ENCODE peak calls at places on chromosomes 4 and X, in six cellular contexts. One of them, this sample, is unnamed. For H3K4me1, the result is how much of the 10 kb centered on the place peaks cover.

GRCh38 chrX:46979340-46979739 is 67.1 kb downstream of the JADE3 start:
- DNase-seq in astrocyte: peak
- DNase-seq in suprapubic skin: no peak
- DNase-seq in HCT116: peak
- DNase-seq in hepatocyte: no peak
- DNase-seq in prostate gland: no peak
- DNase-seq in this sample: no peak

GRCh38 chr4:4521069-4521468 is 20.8 kb downstream of the STX18 start:
- DNase-seq in astrocyte: no peak
- DNase-seq in suprapubic skin: no peak
- DNase-seq in HCT116: no peak
- DNase-seq in hepatocyte: no peak
- DNase-seq in prostate gland: no peak
- DNase-seq in this sample: no peak

GRCh38 chr4:144611850-144612249 is 34.1 kb upstream of the HHIP start:
- DNase-seq in astrocyte: no peak
- DNase-seq in suprapubic skin: no peak
- DNase-seq in HCT116: peak
- DNase-seq in hepatocyte: peak
- DNase-seq in prostate gland: no peak
- DNase-seq in this sample: no peak

GRCh38 chr4:96407651-96408342 is 567.9 kb downstream of the PDHA2 start:
- DNase-seq in astrocyte: no peak
- DNase-seq in suprapubic skin: no peak
- DNase-seq in HCT116: no peak
- DNase-seq in hepatocyte: no peak
- DNase-seq in prostate gland: no peak
- DNase-seq in this sample: no peak

GRCh38 chr4:174559894-174560293 is 37.6 kb upstream of the HPGD start:
- DNase-seq in astrocyte: no peak
- DNase-seq in suprapubic skin: no peak
- DNase-seq in HCT116: no peak
- DNase-seq in hepatocyte: peak
- DNase-seq in prostate gland: no peak
- DNase-seq in this sample: no peak

GRCh38 chrX:129846686-129847085 is 3.0 kb upstream of the ZDHHC9 start:
- DNase-seq in astrocyte: no peak
- DNase-seq in suprapubic skin: no peak
- DNase-seq in HCT116: no peak
- DNase-seq in hepatocyte: no peak
- DNase-seq in prostate gland: no peak
- DNase-seq in this sample: no peak

GRCh38 chr4:123967360-123967759 is 570.8 kb downstream of the SPRY1 start:
- DNase-seq in astrocyte: no peak
- DNase-seq in suprapubic skin: no peak
- DNase-seq in HCT116: no peak
- DNase-seq in hepatocyte: no peak
- DNase-seq in prostate gland: no peak
- DNase-seq in this sample: no peak

GRCh38 chrX:153972368-153973126 is at the start of gene TMEM187:
- DNase-seq in astrocyte: peak
- DNase-seq in suprapubic skin: peak
- DNase-seq in HCT116: peak
- DNase-seq in hepatocyte: peak
- DNase-seq in prostate gland: peak
- DNase-seq in this sample: peak

GRCh38 chr4:3384771-3385701 is 56.7 kb upstream of the HGFAC start:
- DNase-seq in astrocyte: no peak
- DNase-seq in suprapubic skin: no peak
- DNase-seq in HCT116: no peak
- DNase-seq in hepatocyte: no peak
- DNase-seq in prostate gland: peak
- DNase-seq in this sample: peak

GRCh38 chr4:41913509-41913908 is 21.7 kb upstream of the TMEM33 start:
- DNase-seq in astrocyte: no peak
- DNase-seq in suprapubic skin: no peak
- DNase-seq in HCT116: peak
- DNase-seq in hepatocyte: no peak
- DNase-seq in prostate gland: no peak
- DNase-seq in this sample: no peak

GRCh38 chr4:79584902-79585301 is 176.9 kb upstream of the GK2 start:
- DNase-seq in astrocyte: no peak
- DNase-seq in suprapubic skin: no peak
- DNase-seq in HCT116: no peak
- DNase-seq in hepatocyte: no peak
- DNase-seq in prostate gland: no peak
- DNase-seq in this sample: no peak

GRCh38 chrX:63967541-63967940 is 182.5 kb upstream of the ARHGEF9 start:
- DNase-seq in astrocyte: no peak
- DNase-seq in suprapubic skin: no peak
- DNase-seq in HCT116: no peak
- DNase-seq in hepatocyte: no peak
- DNase-seq in prostate gland: no peak
- DNase-seq in this sample: no peak

GRCh38 chr4:89136525-89136924 is 25.2 kb downstream of the TIGD2 start:
- DNase-seq in astrocyte: peak
- DNase-seq in suprapubic skin: no peak
- DNase-seq in HCT116: no peak
- DNase-seq in hepatocyte: peak
- DNase-seq in prostate gland: no peak
- DNase-seq in this sample: no peak

GRCh38 chrX:54029543-54030143 is 14.6 kb downstream of the PHF8 start:
- DNase-seq in astrocyte: no peak
- DNase-seq in suprapubic skin: no peak
- DNase-seq in HCT116: no peak
- DNase-seq in hepatocyte: no peak
- DNase-seq in prostate gland: peak
- DNase-seq in this sample: no peak

GRCh38 chrX:133657455-133657854 is 242.2 kb upstream of the GPC4 start:
- DNase-seq in astrocyte: no peak
- DNase-seq in suprapubic skin: no peak
- DNase-seq in HCT116: no peak
- DNase-seq in hepatocyte: no peak
- DNase-seq in prostate gland: no peak
- DNase-seq in this sample: no peak

GRCh38 chrX:130024127-130024526 is 41.7 kb downstream of the BCORL1 start:
- DNase-seq in astrocyte: no peak
- DNase-seq in suprapubic skin: peak
- DNase-seq in HCT116: peak
- DNase-seq in hepatocyte: peak
- DNase-seq in prostate gland: peak
- DNase-seq in this sample: peak

GRCh38 chr4:89419121-89419695 is 111.6 kb upstream of the GPRIN3 start:
- DNase-seq in astrocyte: no peak
- DNase-seq in suprapubic skin: no peak
- DNase-seq in HCT116: no peak
- DNase-seq in hepatocyte: no peak
- DNase-seq in prostate gland: no peak
- DNase-seq in this sample: no peak

GRCh38 chrX:28847423-28847822 is 260.2 kb downstream of the IL1RAPL1 start:
- DNase-seq in astrocyte: peak
- DNase-seq in suprapubic skin: no peak
- DNase-seq in HCT116: peak
- DNase-seq in hepatocyte: peak
- DNase-seq in prostate gland: no peak
- DNase-seq in this sample: no peak

GRCh38 chrX:103747199-103747598 is 29.4 kb upstream of the PLP1 start:
- DNase-seq in astrocyte: no peak
- DNase-seq in suprapubic skin: no peak
- DNase-seq in HCT116: no peak
- DNase-seq in hepatocyte: no peak
- DNase-seq in prostate gland: no peak
- DNase-seq in this sample: no peak

GRCh38 chrX:39625810-39626209 is 471.9 kb downstream of the BCOR start:
- DNase-seq in astrocyte: no peak
- DNase-seq in suprapubic skin: no peak
- DNase-seq in HCT116: no peak
- DNase-seq in hepatocyte: no peak
- DNase-seq in prostate gland: no peak
- DNase-seq in this sample: no peak

GRCh38 chr4:120924931-120925330 is 2.4 kb upstream of the PRDM5 start:
- DNase-seq in astrocyte: no peak
- DNase-seq in suprapubic skin: no peak
- DNase-seq in HCT116: no peak
- DNase-seq in hepatocyte: no peak
- DNase-seq in prostate gland: no peak
- DNase-seq in this sample: no peak

GRCh38 chr4:56674984-56675383 is 6.1 kb downstream of the HOPX start:
- DNase-seq in astrocyte: peak
- DNase-seq in suprapubic skin: no peak
- DNase-seq in HCT116: no peak
- DNase-seq in hepatocyte: no peak
- DNase-seq in prostate gland: no peak
- DNase-seq in this sample: no peak

GRCh38 chrX:115018040-115018647 is 728 bp upstream of the IL13RA2 start:
- DNase-seq in astrocyte: no peak
- DNase-seq in suprapubic skin: no peak
- DNase-seq in HCT116: no peak
- DNase-seq in hepatocyte: peak
- DNase-seq in prostate gland: no peak
- DNase-seq in this sample: no peak

GRCh38 chr4:148056879-148057278 is 325.0 kb downstream of the ARHGAP10 start:
- DNase-seq in astrocyte: peak
- DNase-seq in suprapubic skin: no peak
- DNase-seq in HCT116: peak
- DNase-seq in hepatocyte: no peak
- DNase-seq in prostate gland: no peak
- DNase-seq in this sample: peak

GRCh38 chrX:1213971-1214370 is 1.5 kb upstream of the CRLF2 start:
- DNase-seq in astrocyte: no peak
- DNase-seq in suprapubic skin: no peak
- DNase-seq in HCT116: no peak
- DNase-seq in hepatocyte: no peak
- DNase-seq in prostate gland: no peak
- DNase-seq in this sample: no peak

GRCh38 chr4:81648576-81649272 is 177.0 kb upstream of the RASGEF1B start:
- DNase-seq in astrocyte: peak
- DNase-seq in suprapubic skin: no peak
- DNase-seq in HCT116: no peak
- DNase-seq in hepatocyte: no peak
- DNase-seq in prostate gland: no peak
- DNase-seq in this sample: no peak

DNA sequence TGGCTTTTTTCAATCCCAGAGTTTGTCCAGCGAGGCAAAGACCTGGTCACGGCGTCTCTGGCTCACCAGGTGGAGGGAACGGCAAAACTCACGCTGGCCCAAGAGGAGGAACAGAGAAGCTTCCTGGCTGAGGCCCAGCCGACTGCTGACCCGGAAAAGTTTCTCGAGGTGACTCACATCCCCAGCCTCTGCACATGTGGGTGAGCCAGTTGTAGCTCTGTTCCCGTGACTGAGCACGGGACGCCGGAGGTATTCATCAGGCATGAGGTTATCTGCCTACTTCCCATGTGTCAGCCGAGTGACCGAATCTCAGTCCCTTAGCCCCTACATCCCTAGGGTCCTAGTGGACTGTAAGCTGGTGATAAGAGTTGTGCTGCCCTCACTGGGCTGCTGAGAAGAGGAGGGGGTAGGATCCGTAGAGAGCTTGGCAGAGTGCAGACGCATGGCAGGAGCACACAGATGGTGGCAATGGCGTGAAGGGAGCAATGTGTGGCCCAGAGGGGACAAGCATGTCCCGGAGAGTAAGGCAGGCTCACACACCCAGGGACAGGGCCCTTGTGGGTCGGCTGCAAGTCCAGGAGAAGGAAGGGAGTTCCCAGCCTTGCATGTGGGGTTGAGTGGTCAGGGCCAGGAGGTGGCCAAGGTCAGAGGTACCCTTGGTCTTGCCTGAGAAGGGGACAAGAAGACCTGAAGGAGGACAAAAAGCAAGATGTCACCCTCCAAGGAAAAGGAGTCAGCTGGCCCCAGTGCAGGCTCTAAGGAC is 42.9 kb downstream of the EVC start:
- DNase-seq in astrocyte: peak
- DNase-seq in suprapubic skin: no peak
- DNase-seq in HCT116: peak
- DNase-seq in hepatocyte: peak
- DNase-seq in prostate gland: no peak
- DNase-seq in this sample: no peak
- H3K4me1 ChIP-seq in astrocyte: half or more
- H3K4me1 ChIP-seq in suprapubic skin: under half
- H3K4me1 ChIP-seq in HCT116: under half
- H3K4me1 ChIP-seq in hepatocyte: under half
- H3K4me1 ChIP-seq in prostate gland: under half
- H3K4me1 ChIP-seq in this sample: under half

DNA sequence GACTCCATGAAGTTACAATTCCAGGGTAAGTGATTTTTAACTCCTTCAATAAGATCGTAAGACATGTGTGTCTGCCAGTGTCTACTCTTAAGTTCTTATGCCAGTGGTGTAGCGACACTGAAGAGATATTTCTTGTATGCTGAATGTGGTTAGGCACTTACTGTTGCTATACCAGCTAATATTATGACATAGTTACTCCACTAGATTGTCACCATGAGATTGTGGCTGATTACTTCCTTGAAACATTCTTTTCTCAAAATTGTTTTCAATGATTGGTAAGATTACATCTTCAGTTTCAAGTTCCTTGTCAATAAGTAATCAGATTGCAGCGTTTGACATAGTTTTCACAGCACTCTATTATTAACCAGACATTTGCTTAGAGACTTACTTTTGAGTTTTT is 60.6 kb upstream of the PAGE5 start:
- DNase-seq in astrocyte: no peak
- DNase-seq in suprapubic skin: no peak
- DNase-seq in HCT116: no peak
- DNase-seq in hepatocyte: no peak
- DNase-seq in prostate gland: no peak
- DNase-seq in this sample: no peak
- H3K4me3 ChIP-seq in astrocyte: no peak
- H3K4me3 ChIP-seq in suprapubic skin: peak
- H3K4me3 ChIP-seq in HCT116: no peak
- H3K4me3 ChIP-seq in hepatocyte: no peak
- H3K4me3 ChIP-seq in prostate gland: no peak
- H3K4me3 ChIP-seq in this sample: no peak

GRCh38 chrX:17622331-17622730 is 115.0 kb upstream of the SCML1 start:
- DNase-seq in astrocyte: no peak
- DNase-seq in suprapubic skin: no peak
- DNase-seq in HCT116: no peak
- DNase-seq in hepatocyte: no peak
- DNase-seq in prostate gland: no peak
- DNase-seq in this sample: no peak
- H3K4me1 ChIP-seq in astrocyte: under half
- H3K4me1 ChIP-seq in suprapubic skin: under half
- H3K4me1 ChIP-seq in HCT116: under half
- H3K4me1 ChIP-seq in hepatocyte: under half
- H3K4me1 ChIP-seq in prostate gland: under half
- H3K4me1 ChIP-seq in this sample: under half

GRCh38 chrX:136255543-136255942 is 4.3 kb upstream of the MAP7D3 start:
- DNase-seq in astrocyte: no peak
- DNase-seq in suprapubic skin: no peak
- DNase-seq in HCT116: no peak
- DNase-seq in hepatocyte: no peak
- DNase-seq in prostate gland: no peak
- DNase-seq in this sample: peak
- H3K4me3 ChIP-seq in astrocyte: no peak
- H3K4me3 ChIP-seq in suprapubic skin: no peak
- H3K4me3 ChIP-seq in HCT116: no peak
- H3K4me3 ChIP-seq in hepatocyte: no peak
- H3K4me3 ChIP-seq in prostate gland: no peak
- H3K4me3 ChIP-seq in this sample: no peak

This sample was measured in right cardiac atrium.